ENCODE peak calls at places on chromosomes 11 and 22, in six cellular contexts. M is EL; I is HCT116; O is Ammon's horn; A is stimulated activated CD8-positive, alpha-beta memory T cell treated with anti-CD3 and anti-CD28 coated beads, Interleukin-4, amount 100 ng/mL, for 48 hours; H is activated CD4-positive, alpha-beta T cell treated with anti-CD3 and anti-CD28 coated beads, Interleukin-2, amount 50 U/mL, for 24 hours. T is an unnamed sample.

GRCh38 chr11:86749376-86749775 is 51.0 kb upstream of the PRSS23 start:
- DNase-seq in M (no peak), I (no peak), O (no peak), A (no peak), H (no peak), T (no peak)

GRCh38 chr11:73291781-73292180 is 16.3 kb upstream of the ARHGEF17 start:
- DNase-seq in M (no peak), I (no peak), O (no peak), A (no peak), H (no peak), T (no peak)

GRCh38 chr11:65355013-65355775 is 643 bp downstream of the TIGD3 start:
- DNase-seq in M (peak), I (no peak), O (peak), A (peak), H (peak), T (no peak)

GRCh38 chr11:96013459-96014213 is 89.7 kb upstream of the MTMR2 start:
- DNase-seq in M (no peak), I (no peak), O (no peak), A (peak), H (no peak), T (no peak)

GRCh38 chr11:9775393-9775780 is 111.5 kb downstream of the SWAP70 start:
- DNase-seq in M (no peak), I (no peak), O (no peak), A (no peak), H (no peak), T (no peak)

GRCh38 chr11:118152552-118153471 is at the start of gene SCN4B:
- DNase-seq in M (peak), I (no peak), O (peak), A (no peak), H (no peak), T (peak)

GRCh38 chr11:99069831-99070444 is 49.2 kb downstream of the CNTN5 start:
- DNase-seq in M (peak), I (no peak), O (peak), A (no peak), H (no peak), T (peak)

GRCh38 chr11:95788921-95789505 is 569 bp downstream of the FAM76B start:
- DNase-seq in M (peak), I (no peak), O (peak), A (peak), H (peak), T (peak)

GRCh38 chr22:49883294-49883640 is 29.6 kb downstream of the ZBED4 start:
- DNase-seq in M (no peak), I (no peak), O (no peak), A (no peak), H (no peak), T (no peak)

GRCh38 chr11:131637469-131638175 is 267.2 kb downstream of the NTM start:
- DNase-seq in M (no peak), I (no peak), O (no peak), A (no peak), H (no peak), T (no peak)

GRCh38 chr11:79013509-79013908 is 427.3 kb downstream of the TENM4 start:
- DNase-seq in M (peak), I (no peak), O (no peak), A (no peak), H (no peak), T (no peak)

GRCh38 chr11:75872887-75873416 is 57.9 kb downstream of the UVRAG start:
- DNase-seq in M (no peak), I (no peak), O (no peak), A (no peak), H (no peak), T (no peak)

GRCh38 chr11:47160753-47161133 is 15.9 kb downstream of the ARFGAP2 start:
- DNase-seq in M (no peak), I (no peak), O (no peak), A (no peak), H (no peak), T (no peak)

T was measured in LoVo.